ENCODE peak calls at places on chromosome 7, in nine cellular contexts. X is CD8-positive, alpha-beta memory T cell; J is activated CD4-positive, alpha-beta T cell treated with anti-CD3 and anti-CD28 coated beads, Interleukin-2, amount 10 ng/mL, durations not matched to agents 7 days and 5 days; S is EL; F is colonic mucosa; E is midbrain; T is bronchial epithelial cell; H is tibial artery; D is activated CD4-positive, CD25-positive, alpha-beta regulatory T cell. Y is an unnamed sample.

GRCh38 chr7:140349172-140349771 is 49.1 kb downstream of the SLC37A3 start:
- DNase-seq in X (no peak), J (no peak), S (peak), F (no peak), E (peak), T (no peak), H (no peak), D (no peak), Y (no peak)

GRCh38 chr7:774161-775109 is 47.4 kb upstream of the PRKAR1B start:
- DNase-seq in X (peak), J (peak), S (peak), F (peak), E (peak), T (peak), H (no peak), D (peak), Y (peak)

GRCh38 chr7:6221340-6222319 is 50.8 kb downstream of the CYTH3 start:
- DNase-seq in X (peak), J (peak), S (no peak), F (no peak), E (no peak), T (no peak), H (no peak), D (no peak), Y (no peak)

GRCh38 chr7:36487756-36488336 is 98.2 kb downstream of the ANLN start:
- DNase-seq in X (peak), J (peak), S (peak), F (peak), E (peak), T (peak), H (no peak), D (no peak), Y (peak)

GRCh38 chr7:1247527-1248041 is 14.9 kb downstream of the UNCX start:
- DNase-seq in X (peak), J (no peak), S (no peak), F (no peak), E (no peak), T (no peak), H (no peak), D (no peak), Y (no peak)

GRCh38 chr7:34107306-34107705 is 202.0 kb downstream of the BMPER start:
- DNase-seq in X (no peak), J (no peak), S (peak), F (no peak), E (peak), T (peak), H (peak), D (no peak), Y (no peak)

GRCh38 chr7:34019431-34019830 is 114.1 kb downstream of the BMPER start:
- DNase-seq in X (no peak), J (no peak), S (no peak), F (no peak), E (no peak), T (no peak), H (no peak), D (no peak), Y (no peak)

GRCh38 chr7:538764-539685 is 19.4 kb upstream of the PDGFA start:
- DNase-seq in X (no peak), J (no peak), S (no peak), F (peak), E (no peak), T (peak), H (no peak), D (no peak), Y (no peak)

GRCh38 chr7:33850768-33851167 is 54.6 kb upstream of the BMPER start:
- DNase-seq in X (no peak), J (no peak), S (no peak), F (no peak), E (no peak), T (no peak), H (no peak), D (no peak), Y (no peak)

GRCh38 chr7:73995821-73996511 is 32.0 kb upstream of the ELN start:
- DNase-seq in X (no peak), J (no peak), S (peak), F (no peak), E (no peak), T (no peak), H (no peak), D (no peak), Y (no peak)

GRCh38 chr7:14960686-14961085 is 58.1 kb upstream of the DGKB start:
- DNase-seq in X (no peak), J (no peak), S (no peak), F (no peak), E (no peak), T (no peak), H (no peak), D (no peak), Y (no peak)

GRCh38 chr7:67890316-67890715 is 893.7 kb downstream of the TYW1 start:
- DNase-seq in X (no peak), J (no peak), S (no peak), F (no peak), E (no peak), T (no peak), H (no peak), D (no peak), Y (no peak)

GRCh38 chr7:133695976-133696531 is 431.1 kb upstream of the LRGUK start:
- DNase-seq in X (no peak), J (no peak), S (no peak), F (no peak), E (no peak), T (no peak), H (no peak), D (no peak), Y (no peak)

Y was measured in Peyer's patch.